ENCODE peak calls at places on chromosomes 11 and 22, in ten cellular contexts. L, W, S, T, X, G, A, K, D and U are unnamed samples.

GRCh38 chr11:14645985-14646900 is 2.6 kb downstream of the PDE3B start:
- DNase-seq in T (peak), K (no peak), D (no peak), X (no peak), W (no peak), G (no peak), A (no peak), S (no peak), L (no peak), U (no peak)

GRCh38 chr11:45804806-45805304 is at the start of gene SLC35C1:
- DNase-seq in L (peak), T (peak), X (peak), W (peak), A (peak), S (peak), D (peak), G (peak), K (peak), U (peak)

GRCh38 chr22:18973264-18974031 is 37.4 kb upstream of the PRODH start:
- DNase-seq in D (no peak), W (no peak), G (no peak), A (no peak), T (no peak), K (no peak), S (no peak), L (no peak), X (no peak), U (no peak)

GRCh38 chr22:32991353-32992115 is 66.6 kb downstream of the SYN3 start:
- DNase-seq in X (peak), T (no peak), W (no peak), L (peak), G (no peak), K (no peak), D (peak), S (peak), A (no peak), U (no peak)

GRCh38 chr22:33314316-33314715 is 256.1 kb upstream of the SYN3 start:
- DNase-seq in G (no peak), D (no peak), K (no peak), L (no peak), W (no peak), A (no peak), T (no peak), X (no peak), S (no peak), U (no peak)

GRCh38 chr22:36860821-36861659 is at the start of gene NCF4:
- DNase-seq in A (peak), W (no peak), K (no peak), X (no peak), D (no peak), G (peak), S (no peak), L (no peak), T (no peak), U (no peak)

GRCh38 chr11:117411736-117412135 is 84.1 kb downstream of the CEP164 start:
- DNase-seq in L (no peak), A (no peak), W (no peak), T (no peak), X (no peak), K (no peak), D (no peak), G (no peak), S (no peak), U (no peak)

GRCh38 chr11:134052988-134053945 is 15.6 kb upstream of the JAM3 start:
- DNase-seq in X (no peak), A (no peak), T (no peak), L (peak), W (no peak), D (peak), G (no peak), S (no peak), K (no peak), U (no peak)

GRCh38 chr11:65788801-65789200 is 1.9 kb downstream of the OVOL1 start:
- DNase-seq in D (no peak), W (no peak), T (no peak), L (no peak), S (no peak), G (no peak), K (no peak), A (no peak), X (no peak), U (peak)

GRCh38 chr22:48718818-48719500 is 1108.7 kb downstream of the BRD1 start:
- DNase-seq in A (no peak), T (no peak), W (no peak), L (peak), K (no peak), S (no peak), G (no peak), X (no peak), D (no peak), U (no peak)

GRCh38 chr22:35568751-35569725 is 28.4 kb downstream of the RASD2 start:
- DNase-seq in K (no peak), G (no peak), A (peak), T (no peak), D (peak), S (no peak), X (peak), L (peak), W (no peak), U (no peak)

GRCh38 chr11:41245184-41245583 is 214.3 kb downstream of the LRRC4C start:
- DNase-seq in G (no peak), S (no peak), D (no peak), T (no peak), L (no peak), W (no peak), K (no peak), X (no peak), A (no peak), U (peak)

GRCh38 chr22:32951807-32952153 is 106.4 kb downstream of the SYN3 start:
- DNase-seq in G (no peak), X (no peak), L (no peak), D (no peak), W (no peak), A (no peak), T (no peak), K (no peak), S (no peak), U (no peak)

GRCh38 chr11:16403851-16404250 is 47.5 kb upstream of the SOX6 start:
- DNase-seq in X (peak), L (no peak), T (peak), S (no peak), K (no peak), G (no peak), W (no peak), A (no peak), D (no peak), U (no peak)

GRCh38 chr11:22466351-22466750 is 128.2 kb downstream of the SLC17A6 start:
- DNase-seq in T (no peak), G (no peak), X (no peak), A (no peak), W (no peak), S (no peak), D (no peak), L (no peak), K (no peak), U (no peak)

GRCh38 chr11:44516688-44517301 is 48.7 kb upstream of the CD82 start:
- DNase-seq in W (no peak), T (no peak), D (no peak), A (no peak), X (peak), L (no peak), G (no peak), S (no peak), K (no peak), U (no peak)

GRCh38 chr11:116822575-116822974 is 529 bp downstream of the APOA4 start:
- DNase-seq in T (no peak), L (no peak), D (no peak), X (no peak), A (no peak), S (no peak), G (no peak), W (no peak), K (no peak), U (no peak)

GRCh38 chr11:50080256-50080655 is 47.6 kb downstream of the OR4C45 start:
- DNase-seq in K (no peak), S (no peak), A (no peak), D (no peak), L (no peak), X (no peak), T (no peak), W (no peak), G (no peak), U (no peak)

GRCh38 chr22:22731374-22731676 is 86.9 kb downstream of the GGTLC2 start:
- DNase-seq in L (no peak), S (no peak), D (no peak), G (no peak), W (no peak), K (no peak), X (no peak), A (no peak), T (no peak), U (no peak)

GRCh38 chr11:41377709-41378394 is 81.6 kb downstream of the LRRC4C start:
- DNase-seq in A (no peak), L (no peak), S (no peak), G (no peak), W (no peak), K (no peak), X (no peak), D (no peak), T (no peak), U (no peak)

GRCh38 chr11:83206221-83206620 is 12.7 kb downstream of the ANKRD42 start:
- DNase-seq in S (no peak), W (no peak), G (no peak), D (no peak), T (no peak), A (no peak), L (no peak), X (no peak), K (no peak), U (no peak)